ENCODE peak calls at places on chromosomes 4 and X, in four cellular contexts. I is A549, H is sigmoid colon, O is stomach. Q is an unnamed sample.

GRCh38 chr4:4267981-4268380 is 20.0 kb upstream of the TMEM128 start:
- DNase-seq in I (no peak), H (no peak), O (no peak), Q (no peak)

GRCh38 chrX:130771230-130771629 is 131.8 kb downstream of the ENOX2 start:
- DNase-seq in I (no peak), H (no peak), O (no peak), Q (no peak)

GRCh38 chrX:45622538-45622937 is 421.9 kb upstream of the DIPK2B start:
- DNase-seq in I (no peak), H (no peak), O (no peak), Q (no peak)

GRCh38 chrX:139058831-139059495 is 347.4 kb upstream of the FGF13 start:
- DNase-seq in I (no peak), H (no peak), O (no peak), Q (no peak)

GRCh38 chr4:101938836-101939235 is 148.3 kb downstream of the BANK1 start:
- DNase-seq in I (no peak), H (no peak), O (no peak), Q (no peak)

GRCh38 chrX:24498181-24498580 is 33.1 kb downstream of the PDK3 start:
- DNase-seq in I (peak; percentile 28), H (peak; percentile 74), O (no peak), Q (no peak)

GRCh38 chrX:45788941-45789348 is 588.3 kb upstream of the DIPK2B start:
- DNase-seq in I (no peak), H (peak; percentile 67), O (no peak), Q (peak; percentile 42)

GRCh38 chrX:107731831-107732502 is 43.6 kb downstream of the TSC22D3 start:
- DNase-seq in I (peak; percentile 33), H (peak; percentile 97), O (peak; percentile 95), Q (peak; percentile 89)

GRCh38 chrX:53685711-53686110 is 808 bp downstream of the HUWE1 start:
- DNase-seq in I (no peak), H (no peak), O (no peak), Q (no peak)

GRCh38 chr4:175731506-175731905 is 80.6 kb downstream of the GPM6A start:
- DNase-seq in I (no peak), H (no peak), O (no peak), Q (no peak)

GRCh38 chr4:86924805-86925204 is 10.0 kb upstream of the AFF1 start:
- DNase-seq in I (no peak), H (no peak), O (no peak), Q (no peak)

GRCh38 chrX:55777596-55777995 is 60.0 kb downstream of the RRAGB start:
- DNase-seq in I (no peak), H (no peak), O (no peak), Q (no peak)

GRCh38 chrX:150092549-150092948 is 154.3 kb upstream of the EOLA2 start:
- DNase-seq in I (no peak), H (no peak), O (no peak), Q (no peak)

GRCh38 chr4:41394362-41394960 is 137.7 kb downstream of the UCHL1 start:
- DNase-seq in I (no peak), H (no peak), O (no peak), Q (no peak)

GRCh38 chr4:142818009-142818408 is 28.1 kb downstream of the INPP4B start:
- DNase-seq in I (no peak), H (no peak), O (no peak), Q (no peak)

DNA sequence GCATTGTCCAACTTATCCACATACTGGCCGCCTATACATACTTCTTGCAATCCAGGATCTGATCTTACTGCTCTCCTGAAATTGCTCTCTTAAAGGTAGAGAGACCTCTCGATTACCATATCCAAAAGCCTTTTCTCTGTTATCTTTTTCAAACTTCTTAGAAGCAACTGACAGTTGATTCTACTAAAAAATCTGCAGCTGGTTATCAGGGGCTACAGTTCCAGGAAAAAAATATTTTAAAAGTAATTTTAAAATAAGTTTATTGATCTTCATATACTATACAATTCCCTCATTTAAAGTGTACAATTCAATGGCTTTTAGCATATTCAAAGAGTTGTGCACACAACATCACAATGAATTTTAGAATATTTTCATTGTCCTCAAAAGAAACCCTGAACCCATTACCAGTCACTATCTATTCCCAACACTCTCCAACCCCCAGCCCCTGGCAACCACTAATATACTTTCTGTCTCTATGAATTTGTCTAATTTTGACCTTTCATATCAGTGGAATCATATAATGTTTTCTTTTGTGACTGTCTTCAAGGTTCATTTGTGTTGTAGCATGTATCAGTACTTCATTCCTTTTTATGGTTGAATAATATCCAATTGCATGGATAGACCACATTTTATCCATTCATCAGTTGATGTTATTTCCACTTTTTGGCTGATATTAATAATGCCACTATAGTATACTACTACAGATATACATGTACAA is 101.9 kb downstream of the HDAC8 start:
- DNase-seq in I (no peak), H (no peak), O (no peak), Q (no peak)
- TF ChIP-seq EP300 in I (no peak), H (no peak), O (no peak), Q (no peak)

GRCh38 chr4:57073559-57073958 is 36.6 kb downstream of the IGFBP7 start:
- DNase-seq in I (no peak), H (no peak), O (no peak), Q (no peak)
- H3K4me1 ChIP-seq in I (peaks cover 86% of the 10 kb centered on the region), H (peaks cover 33% of the 10 kb centered on the region), O (no peaks in the 10 kb centered on the region), Q (peaks cover 5% of the 10 kb centered on the region)

GRCh38 chr4:81473086-81473396 is 1.3 kb upstream of the RASGEF1B start:
- DNase-seq in I (no peak), H (no peak), O (no peak), Q (no peak)

GRCh38 chr4:81469774-81470455 is 1.8 kb downstream of the RASGEF1B start:
- DNase-seq in I (no peak), H (no peak), O (no peak), Q (no peak)

GRCh38 chr4:81472249-81473085 is 760 bp upstream of the RASGEF1B start:
- DNase-seq in I (peak; percentile 14), H (peak; percentile 67), O (peak; percentile 35), Q (peak; percentile 26)

GRCh38 chr4:81470456-81471327 is 1.0 kb downstream of the RASGEF1B start:
- DNase-seq in I (no peak), H (peak; percentile 79), O (peak; percentile 47), Q (peak; percentile 44)

DNA sequence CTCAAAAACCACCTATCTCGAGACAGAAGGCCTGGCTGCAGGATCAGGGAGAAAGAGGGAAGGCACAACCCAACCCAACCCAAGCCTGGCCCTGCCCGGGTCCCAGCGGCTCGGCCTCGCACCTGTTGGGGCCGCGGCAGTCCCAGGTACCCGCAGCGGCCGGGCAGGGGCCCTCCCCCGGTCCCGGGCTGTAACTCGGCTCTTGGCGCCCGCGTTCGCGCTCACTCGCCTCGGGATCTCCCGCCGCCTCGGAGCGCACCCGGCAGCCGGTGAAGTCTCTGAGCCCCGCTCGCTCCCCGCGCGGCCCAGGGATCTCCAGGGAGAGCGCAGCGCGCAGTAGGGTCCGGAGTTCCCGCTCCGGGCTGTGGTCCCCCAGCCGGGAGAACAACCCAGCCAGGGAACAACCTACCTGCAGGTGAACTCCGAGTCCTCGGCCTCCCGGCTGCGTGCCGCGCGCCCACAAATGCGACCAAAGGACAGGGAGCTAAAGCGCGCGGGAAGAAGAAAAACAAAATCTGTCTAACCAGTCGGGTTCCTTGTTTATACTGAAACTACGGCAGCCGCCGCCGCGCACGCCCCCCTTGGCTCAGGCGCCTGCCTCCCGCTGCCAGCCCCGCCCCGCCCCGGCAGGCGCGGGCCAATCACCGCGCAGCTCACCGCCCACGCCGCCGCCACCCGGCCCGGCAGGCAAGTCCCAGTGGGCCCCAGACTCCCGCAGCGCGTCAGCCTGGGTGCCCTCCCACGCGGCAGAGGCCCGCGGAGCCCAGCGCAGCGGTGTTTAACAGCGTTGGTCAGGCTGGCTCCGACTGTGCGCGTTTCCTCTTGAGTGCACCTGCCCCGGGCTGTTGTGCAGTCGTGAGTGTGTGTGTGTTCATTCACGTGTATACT is at the start of gene RASGEF1B:
- DNase-seq in I (peak; percentile 16), H (peak; percentile 93), O (peak; percentile 93), Q (peak; percentile 87)
- TF ChIP-seq EP300 in I (no peak), H (no peak), O (no peak), Q (no peak)

DNA sequence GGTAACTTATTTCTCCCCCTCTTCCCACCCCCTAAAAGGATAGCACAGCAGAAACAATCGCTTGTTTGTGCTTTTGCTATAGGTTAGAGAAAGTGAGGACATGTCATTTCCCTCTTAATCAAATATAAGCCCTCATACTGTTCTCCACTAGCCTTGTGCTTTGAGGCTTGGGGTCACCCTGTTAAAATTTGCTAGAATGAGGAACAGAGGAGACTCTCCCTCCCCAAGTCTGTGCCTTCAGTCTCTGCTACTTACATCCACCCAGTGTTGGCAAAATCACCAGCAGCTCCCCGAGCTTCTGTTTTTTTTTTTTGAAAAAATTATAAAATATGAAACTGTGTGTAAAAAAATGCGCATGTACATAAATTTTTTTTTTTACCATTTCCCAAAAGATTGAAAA is 19.3 kb downstream of the KLF3 start:
- DNase-seq in I (no peak), H (no peak), O (no peak), Q (no peak)
- H3K4me1 ChIP-seq in I (peaks cover under 1% of the 10 kb centered on the region), H (peaks cover 72% of the 10 kb centered on the region), O (peaks cover 38% of the 10 kb centered on the region), Q (peaks cover 20% of the 10 kb centered on the region)

GRCh38 chr4:39390603-39391002 is 16.1 kb upstream of the KLB start:
- DNase-seq in I (no peak), H (no peak), O (no peak), Q (no peak)
- TF ChIP-seq EP300 in I (no peak), H (no peak), O (no peak), Q (no peak)

GRCh38 chr4:76198411-76199237 is 15.0 kb downstream of the SCARB2 start:
- DNase-seq in I (no peak), H (peak; percentile 94), O (peak; percentile 54), Q (peak; percentile 67)
- H3K4me1 ChIP-seq in I (peaks cover 43% of the 10 kb centered on the region), H (peaks cover 90% of the 10 kb centered on the region), O (peaks cover 78% of the 10 kb centered on the region), Q (peaks cover 30% of the 10 kb centered on the region)

DNA sequence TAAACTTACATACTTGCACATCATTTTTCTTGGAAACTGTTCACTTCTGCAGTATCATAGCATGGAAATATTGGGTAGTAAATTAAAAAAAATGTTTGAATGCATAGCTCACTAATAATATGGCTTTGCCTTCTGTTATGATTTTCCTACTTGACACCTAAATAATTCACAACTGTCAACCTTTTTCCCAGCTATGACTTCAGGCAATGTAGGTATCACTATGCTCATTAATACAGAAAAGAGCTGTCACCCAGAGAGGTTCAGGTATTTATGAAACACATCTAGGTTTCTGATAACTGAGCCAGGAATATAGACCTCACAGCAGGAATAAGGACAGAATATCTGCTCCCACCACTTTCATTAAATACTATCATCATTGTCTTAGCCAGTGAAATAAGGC is 289.5 kb downstream of the ACTRT1 start:
- DNase-seq in I (no peak), H (no peak), O (no peak), Q (no peak)
- TF ChIP-seq EP300 in I (no peak), H (no peak), O (no peak), Q (no peak)

DNA sequence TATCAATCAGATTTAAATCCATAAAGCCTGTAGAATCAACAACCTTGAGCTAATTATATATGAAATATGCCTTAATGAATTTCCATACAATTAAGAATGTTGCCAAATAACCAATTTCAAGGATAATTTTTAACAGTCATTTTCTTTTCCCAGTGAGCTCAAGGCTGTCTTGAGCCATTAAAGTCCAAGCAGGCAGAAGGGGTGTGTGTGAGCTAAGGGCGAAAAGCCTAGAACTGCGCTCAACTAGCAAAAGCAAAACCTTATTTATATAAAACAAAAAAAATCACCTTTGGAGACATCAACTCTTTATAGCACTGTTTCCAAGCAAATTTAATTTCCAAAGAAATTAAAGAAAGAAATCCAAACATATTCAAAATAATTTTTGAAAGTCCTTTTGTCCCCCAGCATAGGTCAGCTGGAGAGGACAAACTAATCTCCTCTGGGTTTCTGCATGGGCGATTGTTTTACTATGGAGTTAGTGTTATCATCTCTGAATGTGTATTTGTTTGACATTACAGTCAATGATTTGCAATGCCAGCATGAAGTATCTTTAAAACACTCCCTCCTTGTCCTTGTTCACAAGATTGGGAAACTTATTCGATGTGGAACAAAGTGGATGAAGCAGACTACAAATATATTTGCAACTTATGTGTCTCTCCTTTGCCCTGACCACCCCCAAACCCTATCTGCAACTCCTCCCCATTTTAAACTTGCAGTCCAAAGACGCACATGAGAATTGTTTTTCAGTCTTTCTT is 1.3 kb upstream of the PITX2 start:
- DNase-seq in I (no peak), H (no peak), O (no peak), Q (no peak)
- H3K4me1 ChIP-seq in I (no peaks in the 10 kb centered on the region), H (peaks cover 37% of the 10 kb centered on the region), O (peaks cover 26% of the 10 kb centered on the region), Q (peaks cover 6% of the 10 kb centered on the region)

GRCh38 chr4:7872264-7872771 is 67.3 kb downstream of the AFAP1 start:
- DNase-seq in I (no peak), H (peak; percentile 87), O (no peak), Q (peak; percentile 53)
- TF ChIP-seq EP300 in I (no peak), H (no peak), O (no peak), Q (no peak)

Q was measured in ovary.